ENCODE peak calls at places on chromosome 20, in ten cellular contexts. G is esophagus muscularis mucosa, C is K562, I is IMR-90, E is spleen, N is right lobe of liver, W is heart left ventricle, B is stomach, V is lower leg skin, R is adrenal gland. T is an unnamed sample.

GRCh38 chr20:55140631-55141030 is 665.2 kb downstream of the DOK5 start:
- DNase-seq in G (no peak), C (no peak), I (no peak), E (no peak), N (no peak), W (no peak), B (no peak), V (no peak), R (no peak), T (no peak)

GRCh38 chr20:46178891-46179290 is 60.8 kb downstream of the CD40 start:
- DNase-seq in G (no peak), C (no peak), I (no peak), E (no peak), N (no peak), W (no peak), B (no peak), V (no peak), R (no peak), T (no peak)

GRCh38 chr20:35263609-35264223 is 14.2 kb downstream of the MMP24OS start:
- DNase-seq in G (no peak), C (no peak), I (no peak), E (no peak), N (peak; percentile 76), W (no peak), B (peak; percentile 84), V (no peak), R (no peak), T (no peak)

GRCh38 chr20:62300319-62300718 is 2.5 kb upstream of the ADRM1 start:
- DNase-seq in G (no peak), C (no peak), I (no peak), E (no peak), N (no peak), W (no peak), B (no peak), V (no peak), R (no peak), T (no peak)

GRCh38 chr20:41425180-41425884 is 58.7 kb upstream of the EMILIN3 start:
- DNase-seq in G (no peak), C (peak; percentile 55), I (peak; percentile 22), E (no peak), N (no peak), W (no peak), B (no peak), V (no peak), R (no peak), T (no peak)

GRCh38 chr20:32344835-32345506 is 13.2 kb upstream of the ASXL1 start:
- DNase-seq in G (no peak), C (no peak), I (no peak), E (no peak), N (no peak), W (no peak), B (no peak), V (no peak), R (no peak), T (no peak)

GRCh38 chr20:53900380-53900999 is 169.9 kb downstream of the BCAS1 start:
- DNase-seq in G (no peak), C (no peak), I (peak; percentile 95), E (no peak), N (no peak), W (no peak), B (no peak), V (no peak), R (no peak), T (no peak)

GRCh38 chr20:53829706-53830521 is 236.3 kb upstream of the ZNF217 start:
- DNase-seq in G (no peak), C (no peak), I (peak; percentile 51), E (no peak), N (no peak), W (no peak), B (no peak), V (no peak), R (no peak), T (no peak)

DNA sequence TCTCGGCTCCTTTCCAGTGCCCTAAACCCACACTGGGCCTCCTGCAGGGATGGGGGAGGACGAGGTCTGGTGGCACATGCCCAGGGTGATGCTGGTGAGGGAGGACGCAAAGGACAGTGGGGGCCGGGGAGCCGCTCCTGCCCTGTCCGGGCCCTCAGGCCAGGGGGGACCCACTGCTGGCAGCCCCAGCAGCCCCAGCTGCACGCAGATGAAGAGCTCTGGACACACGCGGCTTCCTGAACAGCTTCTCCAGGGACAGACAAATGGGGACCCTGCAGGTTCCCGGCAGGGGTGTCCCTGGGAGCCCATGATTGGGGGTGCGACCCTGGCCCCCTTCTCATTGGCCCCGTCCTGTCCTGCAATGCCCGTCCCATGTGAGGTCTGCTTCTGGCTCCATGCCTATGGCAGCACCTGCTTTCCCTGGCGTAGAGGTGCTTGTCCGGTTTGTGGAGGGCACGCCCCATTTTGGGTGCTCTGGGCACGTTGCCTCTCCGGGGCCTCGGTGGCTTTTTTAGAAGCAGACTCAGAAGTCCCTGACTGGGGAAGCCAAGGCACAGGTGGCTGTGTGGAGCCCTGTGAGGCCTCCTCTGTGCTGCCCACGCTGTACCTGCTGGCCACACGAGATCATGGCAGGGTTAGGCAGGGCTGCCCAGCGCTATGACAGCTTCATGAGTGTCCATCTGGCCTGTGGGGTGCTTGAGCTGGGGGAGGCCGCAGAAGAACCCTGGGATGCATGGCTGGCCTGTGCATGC is 15.4 kb upstream of the TNFRSF6B start:
- DNase-seq in G (no peak), C (no peak), I (no peak), E (no peak), N (no peak), W (no peak), B (no peak), V (no peak), R (no peak), T (no peak)
- TF ChIP-seq POLR2A in G (no peak), C (no peak), I (no peak), E (no peak), N (no peak), W (no peak), B (no peak), V (no peak), R (no peak), T (no peak)

GRCh38 chr20:49187330-49188100 is 619 bp downstream of the STAU1 start:
- DNase-seq in G (no peak), C (no peak), I (no peak), E (no peak), N (peak; percentile 54), W (peak; percentile 24), B (peak; percentile 28), V (peak; percentile 85), R (peak; percentile 35), T (no peak)

GRCh38 chr20:49185071-49185757 is 2.9 kb downstream of the STAU1 start:
- DNase-seq in G (no peak), C (no peak), I (no peak), E (no peak), N (no peak), W (no peak), B (no peak), V (no peak), R (no peak), T (no peak)

GRCh38 chr20:49184691-49185070 is 3.5 kb downstream of the STAU1 start:
- DNase-seq in G (no peak), C (no peak), I (no peak), E (no peak), N (no peak), W (no peak), B (no peak), V (no peak), R (no peak), T (no peak)

GRCh38 chr20:49186535-49187329 is 1.4 kb downstream of the STAU1 start:
- DNase-seq in G (peak; percentile 94), C (peak; percentile 43), I (peak; percentile 62), E (peak; percentile 81), N (peak; percentile 59), W (peak; percentile 32), B (peak; percentile 65), V (peak; percentile 91), R (peak; percentile 62), T (peak; percentile 30)

DNA sequence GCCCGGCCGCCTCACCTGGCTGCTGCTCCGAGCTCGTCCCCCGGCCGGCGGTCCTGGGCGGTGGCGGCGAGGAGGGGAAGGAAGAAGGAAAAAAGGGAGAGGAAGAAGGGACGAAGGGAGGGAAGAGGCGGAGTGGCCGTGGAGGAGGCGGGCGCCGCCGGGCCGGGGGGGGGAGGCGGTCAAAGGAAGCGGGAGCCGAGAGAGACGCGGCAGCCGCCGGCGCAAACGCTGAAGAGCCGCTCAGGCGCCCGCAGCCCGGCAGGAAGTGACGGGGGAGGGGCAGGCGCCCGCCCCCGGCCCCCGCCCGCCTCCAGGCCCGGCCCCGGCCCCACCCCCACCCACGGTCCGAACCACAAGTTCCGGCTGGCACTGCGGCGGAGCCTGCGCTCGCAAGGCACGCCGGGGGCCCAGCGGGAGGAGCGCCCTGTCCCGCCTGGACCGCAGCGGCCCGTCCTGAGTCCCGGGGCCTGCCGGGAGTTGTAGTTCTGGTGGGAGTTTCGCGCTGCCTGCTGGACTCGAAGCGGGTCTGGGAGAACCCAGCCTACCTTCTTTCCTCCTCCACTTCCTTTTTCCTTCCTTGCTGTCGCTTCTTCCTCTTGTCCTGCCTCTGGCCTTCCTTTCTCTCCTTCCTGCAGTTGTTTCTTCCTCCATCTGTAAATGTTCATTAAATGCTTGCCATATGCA is at the start of gene STAU1:
- DNase-seq in G (peak; percentile 97), C (peak; percentile 96), I (peak; percentile 93), E (peak; percentile 99), N (peak; percentile 98), W (peak; percentile 96), B (peak; percentile 97), V (peak; percentile 99), R (peak; percentile 96), T (peak; percentile 96)
- TF ChIP-seq POLR2A in G (peak; percentile 69), C (peak; percentile 80), I (peak; percentile 81), E (no peak), N (peak; percentile 85), W (no peak), B (no peak), V (no peak), R (peak; percentile 32), T (peak; percentile 85)

GRCh38 chr20:25253606-25254275 is 5.9 kb downstream of the PYGB start:
- DNase-seq in G (no peak), C (no peak), I (no peak), E (no peak), N (no peak), W (no peak), B (no peak), V (peak; percentile 25), R (no peak), T (no peak)

GRCh38 chr20:25254571-25254970 is 6.7 kb downstream of the PYGB start:
- DNase-seq in G (no peak), C (no peak), I (no peak), E (no peak), N (no peak), W (no peak), B (no peak), V (no peak), R (no peak), T (no peak)

GRCh38 chr20:25257130-25257529 is 9.2 kb downstream of the PYGB start:
- DNase-seq in G (no peak), C (no peak), I (no peak), E (no peak), N (no peak), W (no peak), B (no peak), V (no peak), R (no peak), T (no peak)

GRCh38 chr20:25256226-25256859 is 8.5 kb downstream of the PYGB start:
- DNase-seq in G (no peak), C (no peak), I (no peak), E (no peak), N (no peak), W (no peak), B (no peak), V (peak; percentile 83), R (peak; percentile 46), T (no peak)

GRCh38 chr20:25254986-25255680 is 7.2 kb downstream of the PYGB start:
- DNase-seq in G (no peak), C (no peak), I (no peak), E (no peak), N (peak; percentile 79), W (peak; percentile 72), B (peak; percentile 86), V (peak; percentile 80), R (peak; percentile 81), T (peak; percentile 41)
- TF ChIP-seq POLR2A in G (no peak), C (no peak), I (no peak), E (no peak), N (peak; percentile 67), W (no peak), B (no peak), V (no peak), R (no peak), T (no peak)

GRCh38 chr20:45121388-45121787 is 2.9 kb downstream of the WFDC12 start:
- DNase-seq in G (peak; percentile 37), C (no peak), I (no peak), E (no peak), N (no peak), W (no peak), B (no peak), V (no peak), R (no peak), T (no peak)

GRCh38 chr20:45118028-45118427 is 3.1 kb upstream of the WFDC5 start:
- DNase-seq in G (no peak), C (peak; percentile 29), I (no peak), E (no peak), N (no peak), W (no peak), B (no peak), V (no peak), R (no peak), T (no peak)

GRCh38 chr20:45117581-45117980 is 2.6 kb upstream of the WFDC5 start:
- DNase-seq in G (peak; percentile 37), C (no peak), I (no peak), E (no peak), N (no peak), W (no peak), B (no peak), V (no peak), R (no peak), T (no peak)

GRCh38 chr20:45115829-45116228 is 855 bp upstream of the WFDC5 start:
- DNase-seq in G (peak; percentile 62), C (no peak), I (no peak), E (no peak), N (no peak), W (no peak), B (no peak), V (no peak), R (no peak), T (no peak)

DNA sequence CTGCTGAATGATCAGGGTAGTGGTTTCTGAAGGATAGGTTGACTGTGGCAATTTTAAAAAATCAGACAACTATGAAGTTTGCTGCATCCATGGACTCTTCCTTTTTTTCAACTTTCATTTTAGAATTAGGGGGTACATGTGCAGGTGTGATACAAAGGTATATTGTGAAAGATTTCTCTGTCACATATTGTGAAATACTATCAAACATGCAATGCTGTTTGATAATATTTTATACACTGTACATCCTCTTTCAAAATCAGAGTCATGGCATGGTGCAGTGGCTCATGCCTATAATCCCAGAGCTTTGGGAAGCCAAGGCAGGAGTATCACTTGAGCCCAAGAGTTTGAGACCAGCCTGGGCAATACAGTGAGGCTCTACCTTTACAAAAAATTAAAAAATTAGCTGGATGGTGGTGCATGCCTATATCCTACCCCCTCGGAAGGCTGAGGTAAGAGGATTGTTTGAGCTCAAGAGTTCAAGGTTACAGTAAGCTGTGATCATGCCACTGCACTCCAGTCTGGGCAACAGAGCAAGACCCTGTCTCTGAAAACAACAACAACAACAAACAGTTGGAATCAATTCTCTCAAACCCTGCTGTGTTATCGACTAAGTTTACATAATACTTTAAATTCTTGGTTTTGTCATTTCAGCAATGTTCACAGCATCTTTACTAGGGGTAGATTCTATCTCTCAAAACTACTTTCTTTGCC is 4.6 kb downstream of the WFDC12 start:
- DNase-seq in G (peak; percentile 34), C (no peak), I (no peak), E (no peak), N (no peak), W (no peak), B (no peak), V (no peak), R (no peak), T (no peak)
- TF ChIP-seq POLR2A in G (no peak), C (no peak), I (no peak), E (no peak), N (no peak), W (no peak), B (no peak), V (no peak), R (no peak), T (no peak)

T was measured in H54.